ENCODE peak calls at places on chromosomes 16 and 17, in five cellular contexts. D is breast epithelium, V is sigmoid colon, W is K562, N is endothelial cell of umbilical vein. Y is an unnamed sample.
A peak's percentile ranks its signal among the peaks of the same experiment; 100 is the strongest.

GRCh38 chr17:76868176-76868668 is at the start of gene MGAT5B:
- DNase-seq in D (peak; percentile 28), V (peak; percentile 83), W (peak; percentile 88), N (peak; percentile 66), Y (no peak)

GRCh38 chr16:55282441-55282840 is 41.6 kb upstream of the IRX6 start:
- DNase-seq in D (no peak), V (no peak), W (no peak), N (no peak), Y (no peak)

GRCh38 chr16:17258848-17259713 is 211.7 kb downstream of the XYLT1 start:
- DNase-seq in D (no peak), V (no peak), W (peak; percentile 41), N (no peak), Y (no peak)

GRCh38 chr17:17740627-17741237 is 59.5 kb downstream of the RAI1 start:
- DNase-seq in D (peak; percentile 75), V (no peak), W (no peak), N (no peak), Y (no peak)

GRCh38 chr16:3857189-3858013 is 23.1 kb downstream of the CREBBP start:
- DNase-seq in D (no peak), V (peak; percentile 80), W (no peak), N (no peak), Y (no peak)

GRCh38 chr16:22933173-22933572 is 119.2 kb downstream of the HS3ST2 start:
- DNase-seq in D (no peak), V (no peak), W (no peak), N (peak; percentile 57), Y (no peak)

GRCh38 chr17:66834426-66834918 is 445 bp upstream of the CACNG5 start:
- DNase-seq in D (no peak), V (no peak), W (no peak), N (no peak), Y (no peak)

GRCh38 chr17:9875441-9875840 is 29.6 kb downstream of the RCVRN start:
- DNase-seq in D (no peak), V (no peak), W (no peak), N (no peak), Y (no peak)

GRCh38 chr17:35621768-35622167 is 34.6 kb downstream of the AP2B1 start:
- DNase-seq in D (no peak), V (no peak), W (no peak), N (no peak), Y (no peak)

GRCh38 chr16:11094075-11094593 is 149.8 kb downstream of the CLEC16A start:
- DNase-seq in D (no peak), V (peak; percentile 79), W (peak; percentile 89), N (no peak), Y (no peak)
- H3K27ac ChIP-seq in D (no peak overlapping the region), V (peak overlapping the region; percentile 79), W (peak overlapping the region; percentile 50), N (no peak overlapping the region), Y (peak overlapping the region; percentile 54)

DNA sequence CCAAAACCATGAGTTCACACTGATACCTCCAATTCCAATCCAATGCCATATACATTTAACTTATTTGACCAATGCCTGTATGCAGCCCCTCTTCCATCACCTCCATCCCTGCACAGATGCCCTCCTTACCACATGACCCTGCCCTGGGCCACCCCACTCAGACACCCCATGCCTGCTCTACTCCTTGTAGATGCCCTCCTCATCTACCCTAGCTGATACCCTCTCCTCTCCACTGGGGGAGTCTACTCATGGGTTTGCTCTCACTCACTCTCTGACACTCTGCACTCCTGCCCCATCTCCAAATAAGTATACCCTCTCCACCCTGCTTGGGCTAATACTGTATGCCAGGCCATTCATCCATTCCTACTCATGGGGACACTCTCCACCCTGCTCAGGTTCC is 16.0 kb upstream of the CMTM4 start:
- DNase-seq in D (no peak), V (peak; percentile 30), W (no peak), N (no peak), Y (no peak)
- TF ChIP-seq POLR2AphosphoS5 in D (no peak), V (no peak), W (no peak), N (no peak), Y (no peak)

DNA sequence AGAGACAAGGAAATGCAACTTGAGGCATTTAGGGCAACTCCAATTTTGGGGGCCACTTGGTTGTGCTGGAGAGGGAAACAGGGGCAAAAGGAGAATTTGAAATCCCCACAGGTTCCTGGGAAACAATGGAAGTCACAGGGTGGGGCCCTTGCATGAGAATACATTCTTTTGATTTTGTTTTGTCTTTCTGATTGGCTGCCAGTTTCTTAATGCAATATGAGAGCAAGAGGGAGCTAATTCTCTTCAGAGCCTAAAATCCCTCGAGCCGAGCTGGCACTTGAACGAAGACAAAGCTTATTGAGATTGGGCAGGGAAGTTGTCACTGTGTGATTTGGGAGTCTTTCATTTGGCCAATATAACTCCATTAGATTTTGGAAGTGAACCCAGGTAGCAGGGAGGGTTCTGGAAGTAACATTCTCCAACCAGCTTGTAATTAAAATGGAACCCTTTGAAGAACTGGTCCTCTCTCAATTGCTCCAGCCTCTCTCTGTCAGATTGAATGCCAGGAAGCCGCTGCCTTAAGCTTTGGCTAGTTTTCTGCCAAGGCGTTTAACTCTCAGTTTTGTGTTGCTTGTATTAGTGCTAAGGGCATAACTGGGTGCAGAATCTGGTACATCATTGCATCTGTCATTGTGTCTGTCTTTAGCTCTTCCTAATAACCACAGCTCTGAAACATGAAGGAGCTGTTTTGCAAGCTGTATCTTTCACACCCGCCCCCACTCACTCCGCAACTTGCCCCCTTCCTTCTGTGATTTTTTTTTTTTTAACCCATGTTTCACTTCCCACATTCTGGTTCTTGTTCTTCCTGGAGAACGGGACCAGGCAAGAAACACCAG is 272.0 kb downstream of the MAF start:
- DNase-seq in D (no peak), V (no peak), W (no peak), N (no peak), Y (no peak)
- H3K9me3 ChIP-seq in D (no peaks in the 10 kb centered on the region), V (no peaks in the 10 kb centered on the region), W (no peaks in the 10 kb centered on the region), N (peaks cover 5% of the 10 kb centered on the region), Y (no peaks in the 10 kb centered on the region)

GRCh38 chr17:64217249-64217652 is 45.8 kb downstream of the TEX2 start:
- DNase-seq in D (no peak), V (no peak), W (no peak), N (no peak), Y (no peak)
- H3K27ac ChIP-seq in D (peak overlapping the region; percentile 82), V (peak overlapping the region; percentile 76), W (peak overlapping the region; percentile 71), N (no peak overlapping the region), Y (peak overlapping the region; percentile 54)

DNA sequence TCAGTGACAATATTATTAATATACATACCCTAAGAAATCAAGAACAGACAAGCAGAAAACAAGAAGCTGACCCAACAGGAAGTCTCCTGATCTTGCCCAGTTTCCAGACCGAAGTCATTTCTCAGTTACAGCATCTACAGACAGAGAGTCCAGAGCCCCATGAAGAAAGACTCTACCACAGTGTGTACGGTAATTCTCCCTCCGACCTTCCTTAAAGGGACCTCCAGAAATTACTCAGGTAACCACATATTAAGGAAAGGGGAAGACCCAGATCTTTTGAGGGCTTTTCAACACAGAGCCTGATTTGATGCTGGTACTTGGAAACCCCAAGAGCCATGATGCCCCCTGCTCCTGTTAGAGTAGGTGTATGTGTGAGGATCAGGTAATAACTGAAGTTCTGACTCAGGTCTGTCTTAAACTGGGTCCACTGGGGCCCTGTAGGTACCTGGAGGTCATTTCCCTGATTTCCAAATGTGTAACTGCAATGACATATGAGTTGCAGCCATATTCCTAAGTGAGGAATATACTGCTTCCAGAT is 132.4 kb downstream of the ABCA8 start:
- DNase-seq in D (no peak), V (no peak), W (no peak), N (no peak), Y (no peak)
- TF ChIP-seq POLR2AphosphoS5 in D (no peak), V (no peak), W (no peak), N (no peak), Y (no peak)

DNA sequence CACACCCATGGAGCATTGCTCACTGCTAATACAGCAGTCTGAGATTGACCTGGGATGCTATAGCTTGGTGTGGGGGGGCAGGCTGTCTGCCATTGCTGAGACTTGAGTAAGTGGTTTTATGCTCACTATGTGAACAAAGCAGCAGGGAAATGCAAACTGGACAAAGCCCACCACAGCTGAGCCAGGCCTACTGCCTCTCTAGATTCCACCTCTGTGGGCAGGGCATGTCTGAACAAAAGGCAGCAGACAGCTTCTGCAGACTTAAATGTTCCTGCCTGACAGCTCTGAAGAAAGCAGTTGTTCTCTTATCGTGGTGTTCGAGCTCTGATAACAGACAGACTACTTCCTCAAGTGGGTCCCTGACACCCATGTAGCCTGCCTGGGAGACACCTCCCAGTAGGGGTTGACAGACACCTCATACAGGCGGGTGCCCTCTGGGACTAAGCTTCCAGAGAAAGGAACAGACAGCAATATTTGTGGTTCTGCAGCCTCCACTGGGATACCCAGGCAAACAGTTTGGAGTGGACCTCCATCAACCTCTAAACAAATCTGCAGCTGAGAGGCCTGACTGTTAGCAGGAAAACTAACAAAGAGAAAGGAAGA is 2204.8 kb downstream of the TP53TG3F start:
- DNase-seq in D (no peak), V (no peak), W (no peak), N (no peak), Y (peak; percentile 79)
- H3K9me3 ChIP-seq in D (peaks cover 2% of the 10 kb centered on the region), V (peaks cover 5% of the 10 kb centered on the region), W (no peaks in the 10 kb centered on the region), N (peaks cover 2% of the 10 kb centered on the region), Y (no peaks in the 10 kb centered on the region)

DNA sequence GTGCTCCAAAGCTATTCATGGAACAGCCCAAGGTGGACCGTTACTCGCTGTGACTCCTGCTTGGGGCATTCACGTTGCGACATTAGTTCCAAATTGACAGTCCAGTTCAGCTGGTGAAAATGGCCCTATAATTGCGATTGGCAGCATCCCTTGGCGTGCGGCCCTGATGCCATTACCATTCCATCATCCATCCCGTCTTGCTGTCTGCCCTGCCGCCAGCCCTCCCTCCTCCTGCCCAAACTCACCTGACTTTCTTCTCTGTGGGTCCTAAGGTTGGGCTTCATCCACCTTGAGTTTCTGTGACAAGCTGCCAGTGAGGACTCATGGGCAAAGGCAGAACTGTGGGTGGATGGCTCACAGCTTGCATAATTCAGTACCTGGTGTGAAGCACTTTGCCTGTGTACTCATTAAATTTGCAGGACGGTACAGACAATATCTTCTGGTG is 104.6 kb downstream of the RPTOR start:
- DNase-seq in D (no peak), V (no peak), W (no peak), N (no peak), Y (no peak)
- H3K27ac ChIP-seq in D (no peak overlapping the region), V (no peak overlapping the region), W (no peak overlapping the region), N (peak overlapping the region; percentile 31), Y (no peak overlapping the region)

DNA sequence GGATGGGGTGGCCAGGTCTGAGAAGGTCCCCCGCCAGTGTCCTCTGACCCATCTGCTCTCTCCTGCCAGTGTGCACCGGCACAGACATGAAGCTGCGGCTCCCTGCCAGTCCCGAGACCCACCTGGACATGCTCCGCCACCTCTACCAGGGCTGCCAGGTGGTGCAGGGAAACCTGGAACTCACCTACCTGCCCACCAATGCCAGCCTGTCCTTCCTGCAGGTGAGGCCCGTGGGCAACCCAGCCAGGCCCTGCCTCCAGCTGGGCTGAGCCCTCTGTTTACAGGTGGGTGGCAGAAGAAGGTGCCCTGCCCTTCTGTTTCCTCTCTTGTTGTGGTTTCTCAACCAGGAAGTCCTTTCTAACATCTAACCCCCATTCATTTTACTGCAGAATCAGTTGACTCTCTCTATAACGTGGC is 7.1 kb downstream of the ERBB2 start:
- DNase-seq in D (no peak), V (no peak), W (no peak), N (no peak), Y (no peak)
- TF ChIP-seq POLR2AphosphoS5 in D (no peak), V (no peak), W (no peak), N (no peak), Y (no peak)

GRCh38 chr16:53131363-53132071 is 76.7 kb downstream of the CHD9 start:
- DNase-seq in D (peak; percentile 63), V (peak; percentile 88), W (peak; percentile 57), N (peak; percentile 56), Y (no peak)

GRCh38 chr16:53129281-53130192 is 74.7 kb downstream of the CHD9 start:
- DNase-seq in D (peak; percentile 21), V (no peak), W (peak; percentile 37), N (no peak), Y (no peak)

GRCh38 chr16:53131050-53131362 is 76.2 kb downstream of the CHD9 start:
- DNase-seq in D (no peak), V (no peak), W (no peak), N (no peak), Y (no peak)

GRCh38 chr16:53130193-53131049 is 75.6 kb downstream of the CHD9 start:
- DNase-seq in D (peak; percentile 97), V (peak; percentile 99), W (peak; percentile 96), N (peak; percentile 96), Y (peak; percentile 94)

GRCh38 chr16:53132406-53132805 is 77.6 kb downstream of the CHD9 start:
- DNase-seq in D (no peak), V (no peak), W (no peak), N (no peak), Y (no peak)
- H3K9me3 ChIP-seq in D (no peaks in the 10 kb centered on the region), V (no peaks in the 10 kb centered on the region), W (no peaks in the 10 kb centered on the region), N (no peaks in the 10 kb centered on the region), Y (no peaks in the 10 kb centered on the region)

Y was measured in vagina.